ENCODE peak calls at places on chromosome 16, in five cellular contexts. F is posterior cingulate gyrus, H is lower leg skin, T is LoVo, V is IMR-90. S is an unnamed sample.

GRCh38 chr16:28537964-28538732 is 626 bp downstream of the NUPR1 start:
- DNase-seq in F (no peak), H (no peak), T (no peak), V (no peak), S (no peak)

GRCh38 chr16:9090101-9090959 is 1.1 kb upstream of the HAPSTR1 start:
- DNase-seq in H (peak; percentile 32), V (no peak), F (peak; percentile 91), T (no peak), S (peak; percentile 69)

GRCh38 chr16:78102865-78103264 is 3.4 kb downstream of the WWOX start:
- DNase-seq in T (no peak), F (peak; percentile 91), H (no peak), V (no peak), S (no peak)

GRCh38 chr16:69105501-69106361 is at the start of gene HAS3:
- DNase-seq in T (peak; percentile 75), F (peak; percentile 88), H (peak; percentile 29), V (peak; percentile 48), S (peak; percentile 50)

GRCh38 chr16:74743045-74743667 is 31.5 kb downstream of the FA2H start:
- DNase-seq in V (no peak), H (no peak), T (no peak), F (peak; percentile 46), S (no peak)

GRCh38 chr16:49366669-49367068 is 6.9 kb upstream of the C16orf78 start:
- DNase-seq in T (no peak), H (no peak), F (no peak), V (no peak), S (no peak)

GRCh38 chr16:31134625-31135534 is 647 bp downstream of the PRSS8 start:
- DNase-seq in F (no peak), V (no peak), T (no peak), H (no peak), S (no peak)

GRCh38 chr16:85176541-85177447 is 64.5 kb upstream of the CIBAR2 start:
- DNase-seq in H (no peak), F (peak; percentile 72), T (no peak), V (peak; percentile 52), S (no peak)

GRCh38 chr16:47881574-47881973 is 274.2 kb downstream of the ABCC12 start:
- DNase-seq in F (no peak), H (no peak), T (no peak), V (no peak), S (no peak)

GRCh38 chr16:88988980-88989791 is 12.2 kb upstream of the CBFA2T3 start:
- DNase-seq in F (peak; percentile 76), H (no peak), T (no peak), V (no peak), S (no peak)

GRCh38 chr16:70529051-70529777 is 5.6 kb downstream of the SF3B3 start:
- DNase-seq in F (no peak), H (no peak), V (peak; percentile 79), T (peak; percentile 42), S (no peak)

GRCh38 chr16:83913234-83913633 is 14.3 kb downstream of the MLYCD start:
- DNase-seq in T (no peak), V (no peak), H (no peak), F (no peak), S (no peak)

GRCh38 chr16:88964636-88965035 is 12.4 kb downstream of the CBFA2T3 start:
- DNase-seq in F (no peak), T (no peak), V (no peak), H (no peak), S (no peak)

GRCh38 chr16:83615981-83616380 is 191.8 kb upstream of the HSBP1 start:
- DNase-seq in H (no peak), F (no peak), T (no peak), V (no peak), S (no peak)

GRCh38 chr16:28193530-28194423 is 18.0 kb downstream of the XPO6 start:
- DNase-seq in H (no peak), T (no peak), V (peak; percentile 98), F (no peak), S (peak; percentile 35)

GRCh38 chr16:84503751-84504395 is 586 bp downstream of the MEAK7 start:
- DNase-seq in H (no peak), F (peak; percentile 82), V (peak; percentile 55), T (peak; percentile 14), S (no peak)

GRCh38 chr16:9566099-9566498 is 474.7 kb downstream of the HAPSTR1 start:
- DNase-seq in F (no peak), T (no peak), V (no peak), H (no peak), S (no peak)

GRCh38 chr16:22353188-22353919 is 21.1 kb downstream of the CDR2 start:
- DNase-seq in T (peak; percentile 57), F (no peak), H (no peak), V (peak; percentile 89), S (peak; percentile 21)

GRCh38 chr16:35745191-35745590 is 2285.8 kb downstream of the TP53TG3F start:
- DNase-seq in T (no peak), V (no peak), F (no peak), H (no peak), S (no peak)